ENCODE peak calls at places on chromosomes 7 and 10, in seven cellular contexts. J, C, T, F, P, I and V are unnamed samples.

GRCh38 chr7:132080967-132081668 is 495.2 kb downstream of the PLXNA4 start:
- DNase-seq in J (no peak), C (no peak), T (peak; percentile 80), F (peak; percentile 37), P (no peak), I (peak; percentile 92), V (no peak)

GRCh38 chr10:24706479-24707118 is 17.1 kb downstream of the ARHGAP21 start:
- DNase-seq in J (no peak), C (no peak), T (peak; percentile 88), F (peak; percentile 56), P (no peak), I (peak; percentile 96), V (no peak)

GRCh38 chr7:30549933-30550493 is 44.7 kb upstream of the GARS1 start:
- DNase-seq in J (no peak), C (no peak), T (no peak), F (peak; percentile 30), P (no peak), I (no peak), V (no peak)

GRCh38 chr7:114823290-114823689 is 98.6 kb upstream of the MDFIC start:
- DNase-seq in J (no peak), C (no peak), T (no peak), F (no peak), P (no peak), I (peak; percentile 42), V (no peak)

GRCh38 chr10:6226216-6226615 is 23.5 kb downstream of the PFKFB3 start:
- DNase-seq in J (no peak), C (no peak), T (no peak), F (no peak), P (no peak), I (no peak), V (no peak)

GRCh38 chr10:50846753-50847152 is 38.7 kb downstream of the A1CF start:
- DNase-seq in J (no peak), C (no peak), T (peak; percentile 33), F (no peak), P (no peak), I (no peak), V (no peak)

GRCh38 chr10:119754085-119754484 is 28.2 kb downstream of the INPP5F start:
- DNase-seq in J (no peak), C (no peak), T (peak; percentile 47), F (peak; percentile 7), P (no peak), I (no peak), V (no peak)

GRCh38 chr7:96312502-96312901 is 9.4 kb downstream of the SLC25A13 start:
- DNase-seq in J (no peak), C (no peak), T (no peak), F (no peak), P (no peak), I (no peak), V (no peak)

GRCh38 chr7:66050990-66051424 is 24.6 kb upstream of the ASL start:
- DNase-seq in J (no peak), C (no peak), T (peak; percentile 99), F (peak; percentile 77), P (no peak), I (peak; percentile 98), V (no peak)

GRCh38 chr7:33243319-33243881 is 114.0 kb downstream of the BBS9 start:
- DNase-seq in J (no peak), C (no peak), T (peak; percentile 58), F (peak; percentile 3), P (peak; percentile 24), I (peak; percentile 78), V (peak; percentile 62)

GRCh38 chr7:111042842-111043241 is 48.1 kb upstream of the LRRN3 start:
- DNase-seq in J (no peak), C (no peak), T (no peak), F (no peak), P (no peak), I (no peak), V (no peak)

GRCh38 chr7:138832966-138833365 is 35.0 kb upstream of the ATP6V0A4 start:
- DNase-seq in J (no peak), C (no peak), T (no peak), F (no peak), P (no peak), I (no peak), V (no peak)

GRCh38 chr7:78510580-78511188 is 712.1 kb downstream of the PHTF2 start:
- DNase-seq in J (no peak), C (no peak), T (peak; percentile 48), F (peak; percentile 55), P (peak; percentile 27), I (peak; percentile 62), V (peak; percentile 77)

GRCh38 chr7:129438839-129439640 is 4.8 kb downstream of the STRIP2 start:
- DNase-seq in J (no peak), C (no peak), T (peak; percentile 95), F (no peak), P (no peak), I (peak; percentile 54), V (no peak)

GRCh38 chr7:50557114-50557513 is 8.1 kb downstream of the DDC start:
- DNase-seq in J (no peak), C (no peak), T (no peak), F (no peak), P (no peak), I (peak; percentile 11), V (no peak)

GRCh38 chr10:31121074-31121685 is 89.5 kb upstream of the ZNF438 start:
- DNase-seq in J (no peak), C (no peak), T (no peak), F (no peak), P (no peak), I (peak; percentile 45), V (no peak)

GRCh38 chr7:142412551-142413193 is 154.8 kb upstream of the PRSS58 start:
- DNase-seq in J (no peak), C (peak; percentile 5), T (peak; percentile 58), F (peak; percentile 14), P (peak; percentile 59), I (peak; percentile 64), V (peak; percentile 75)

GRCh38 chr7:128404143-128404681 is 5.6 kb downstream of the IMPDH1 start:
- DNase-seq in J (no peak), C (no peak), T (no peak), F (no peak), P (no peak), I (no peak), V (no peak)

GRCh38 chr7:7099584-7100014 is 82.7 kb upstream of the C1GALT1 start:
- DNase-seq in J (peak; percentile 60), C (no peak), T (peak; percentile 98), F (peak; percentile 85), P (no peak), I (peak; percentile 98), V (no peak)

GRCh38 chr7:108423089-108423989 is 32.9 kb downstream of the NRCAM start:
- DNase-seq in J (no peak), C (no peak), T (no peak), F (no peak), P (no peak), I (no peak), V (no peak)

GRCh38 chr7:107964510-107964909 is 38.5 kb downstream of the LAMB1 start:
- DNase-seq in J (no peak), C (no peak), T (no peak), F (no peak), P (no peak), I (no peak), V (no peak)

GRCh38 chr7:150903627-150904026 is 51.3 kb downstream of the AOC1 start:
- DNase-seq in J (no peak), C (no peak), T (peak; percentile 75), F (peak; percentile 86), P (no peak), I (no peak), V (no peak)

GRCh38 chr7:79658304-79658703 is 204.8 kb upstream of the MAGI2 start:
- DNase-seq in J (no peak), C (no peak), T (no peak), F (no peak), P (no peak), I (no peak), V (no peak)

GRCh38 chr7:34850681-34851080 is 186.6 kb downstream of the DPY19L1 start:
- DNase-seq in J (no peak), C (no peak), T (no peak), F (no peak), P (no peak), I (no peak), V (no peak)

GRCh38 chr10:96090463-96090800 is 39.7 kb upstream of the ZNF518A start:
- DNase-seq in J (peak; percentile 10), C (no peak), T (no peak), F (no peak), P (no peak), I (no peak), V (peak; percentile 43)

GRCh38 chr10:46308666-46309450 is 22.1 kb downstream of the ANTXRL start:
- DNase-seq in J (no peak), C (no peak), T (no peak), F (no peak), P (no peak), I (no peak), V (no peak)

GRCh38 chr10:101133489-101134298 is 2.6 kb downstream of the TLX1 start:
- DNase-seq in J (no peak), C (no peak), T (no peak), F (no peak), P (no peak), I (no peak), V (no peak)